ENCODE peak calls at places on chromosome 1, in five cellular contexts. One of them, this sample, is unnamed.

GRCh38 chr1:228742535-228742934 is 7.3 kb downstream of the RHOU start:
- DNase-seq in trophoblast cell: no peak
- DNase-seq in H1: no peak
- DNase-seq in H9: no peak
- DNase-seq in neuronal stem cell: no peak
- DNase-seq in this sample: no peak

GRCh38 chr1:206863266-206863665 is 2.2 kb upstream of the IL20 start:
- DNase-seq in trophoblast cell: no peak
- DNase-seq in H1: no peak
- DNase-seq in H9: no peak
- DNase-seq in neuronal stem cell: no peak
- DNase-seq in this sample: no peak

GRCh38 chr1:25690396-25690956 is 73.9 kb downstream of the MAN1C1 start:
- DNase-seq in trophoblast cell: no peak
- DNase-seq in H1: no peak
- DNase-seq in H9: no peak
- DNase-seq in neuronal stem cell: no peak
- DNase-seq in this sample: no peak

GRCh38 chr1:85665932-85666331 is 42.3 kb downstream of the ZNHIT6 start:
- DNase-seq in trophoblast cell: no peak
- DNase-seq in H1: no peak
- DNase-seq in H9: no peak
- DNase-seq in neuronal stem cell: no peak
- DNase-seq in this sample: no peak

GRCh38 chr1:66557157-66557556 is 23.2 kb downstream of the SGIP1 start:
- DNase-seq in trophoblast cell: no peak
- DNase-seq in H1: no peak
- DNase-seq in H9: no peak
- DNase-seq in neuronal stem cell: no peak
- DNase-seq in this sample: peak; percentile 51

GRCh38 chr1:32733573-32734321 is 31.2 kb upstream of the SYNC start:
- DNase-seq in trophoblast cell: no peak
- DNase-seq in H1: no peak
- DNase-seq in H9: no peak
- DNase-seq in neuronal stem cell: peak; percentile 55
- DNase-seq in this sample: peak; percentile 64

GRCh38 chr1:1337793-1338147 is 6.7 kb downstream of the TAS1R3 start:
- DNase-seq in trophoblast cell: peak; percentile 40
- DNase-seq in H1: peak; percentile 87
- DNase-seq in H9: peak; percentile 73
- DNase-seq in neuronal stem cell: no peak
- DNase-seq in this sample: no peak

GRCh38 chr1:244050835-244051444 is at the start of gene ZBTB18:
- DNase-seq in trophoblast cell: no peak
- DNase-seq in H1: no peak
- DNase-seq in H9: no peak
- DNase-seq in neuronal stem cell: no peak
- DNase-seq in this sample: peak; percentile 82

GRCh38 chr1:204139088-204139487 is 12.8 kb downstream of the ETNK2 start:
- DNase-seq in trophoblast cell: no peak
- DNase-seq in H1: no peak
- DNase-seq in H9: no peak
- DNase-seq in neuronal stem cell: no peak
- DNase-seq in this sample: no peak

GRCh38 chr1:207965602-207966387 is 54.9 kb upstream of the CD34 start:
- DNase-seq in trophoblast cell: no peak
- DNase-seq in H1: no peak
- DNase-seq in H9: no peak
- DNase-seq in neuronal stem cell: no peak
- DNase-seq in this sample: no peak

GRCh38 chr1:21749109-21749508 is 33.8 kb downstream of the USP48 start:
- DNase-seq in trophoblast cell: peak; percentile 24
- DNase-seq in H1: no peak
- DNase-seq in H9: no peak
- DNase-seq in neuronal stem cell: no peak
- DNase-seq in this sample: no peak

GRCh38 chr1:8239039-8239305 is 78.9 kb upstream of the SLC45A1 start:
- DNase-seq in trophoblast cell: peak; percentile 94
- DNase-seq in H1: no peak
- DNase-seq in H9: peak; percentile 48
- DNase-seq in neuronal stem cell: no peak
- DNase-seq in this sample: peak; percentile 58

GRCh38 chr1:8239306-8240023 is 78.4 kb upstream of the SLC45A1 start:
- DNase-seq in trophoblast cell: peak; percentile 76
- DNase-seq in H1: peak; percentile 55
- DNase-seq in H9: peak; percentile 85
- DNase-seq in neuronal stem cell: peak; percentile 71
- DNase-seq in this sample: peak; percentile 39

GRCh38 chr1:8242498-8242897 is 75.4 kb upstream of the SLC45A1 start:
- DNase-seq in trophoblast cell: no peak
- DNase-seq in H1: no peak
- DNase-seq in H9: no peak
- DNase-seq in neuronal stem cell: no peak
- DNase-seq in this sample: no peak

GRCh38 chr1:8241417-8242014 is 76.4 kb upstream of the SLC45A1 start:
- DNase-seq in trophoblast cell: no peak
- DNase-seq in H1: no peak
- DNase-seq in H9: no peak
- DNase-seq in neuronal stem cell: no peak
- DNase-seq in this sample: no peak

DNA sequence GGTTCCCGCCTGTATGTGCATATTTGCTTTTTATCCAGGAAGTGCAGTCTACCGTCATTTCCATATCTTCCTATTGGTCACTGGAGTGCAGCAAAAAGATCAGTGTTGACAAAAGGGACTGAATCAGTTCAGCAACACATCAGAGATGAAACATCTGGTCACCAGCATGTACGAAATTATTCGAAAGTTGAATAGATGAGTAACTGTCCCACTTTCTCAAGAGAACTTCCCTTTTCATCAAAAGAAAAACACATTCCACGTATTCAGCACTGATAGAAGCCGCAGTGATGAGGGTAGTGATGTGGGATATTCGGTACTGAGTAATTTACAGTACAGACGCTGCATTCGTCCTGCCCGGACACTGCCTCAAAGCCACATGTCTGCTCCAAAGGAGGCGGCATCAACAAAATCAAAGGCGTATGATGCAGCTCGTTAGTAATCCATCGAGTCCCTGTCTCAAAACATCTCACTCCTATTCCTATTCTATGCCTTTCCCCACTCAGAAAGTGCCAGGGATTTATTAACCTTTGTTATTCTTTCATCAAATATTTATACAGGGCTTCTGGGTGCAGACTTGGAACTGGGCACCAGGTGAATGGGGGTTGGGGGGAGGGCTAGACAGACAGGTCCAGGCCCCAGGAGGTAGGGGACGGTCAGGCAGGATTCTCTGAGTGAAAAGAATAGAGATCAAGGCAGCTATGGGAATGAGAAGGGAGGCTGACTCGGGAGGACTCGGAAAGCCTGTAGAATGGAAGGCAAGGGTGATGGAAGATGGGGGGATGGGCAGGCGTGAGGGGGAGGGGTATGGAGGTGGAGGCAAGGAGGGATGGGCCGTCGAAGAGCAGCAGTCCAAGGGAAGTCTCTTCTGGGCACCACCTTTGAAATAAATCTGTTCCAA is 79.5 kb upstream of the SLC45A1 start:
- DNase-seq in trophoblast cell: peak; percentile 98
- DNase-seq in H1: no peak
- DNase-seq in H9: no peak
- DNase-seq in neuronal stem cell: no peak
- DNase-seq in this sample: peak; percentile 99
- H2AK5ac ChIP-seq in trophoblast cell: peak overlapping the region; percentile 58
- H2AK5ac ChIP-seq in H1: peak overlapping the region; percentile 60
- H2AK5ac ChIP-seq in H9: no peak overlapping the region
- H2AK5ac ChIP-seq in neuronal stem cell: peak overlapping the region; percentile 49
- H2AK5ac ChIP-seq in this sample: peak overlapping the region; percentile 90

GRCh38 chr1:71859806-71860205 is 422.5 kb downstream of the NEGR1 start:
- DNase-seq in trophoblast cell: no peak
- DNase-seq in H1: no peak
- DNase-seq in H9: no peak
- DNase-seq in neuronal stem cell: no peak
- DNase-seq in this sample: no peak
- H2AK5ac ChIP-seq in trophoblast cell: no peak overlapping the region
- H2AK5ac ChIP-seq in H1: no peak overlapping the region
- H2AK5ac ChIP-seq in H9: no peak overlapping the region
- H2AK5ac ChIP-seq in neuronal stem cell: no peak overlapping the region
- H2AK5ac ChIP-seq in this sample: no peak overlapping the region

GRCh38 chr1:41863683-41864082 is 55.0 kb downstream of the HIVEP3 start:
- DNase-seq in trophoblast cell: no peak
- DNase-seq in H1: no peak
- DNase-seq in H9: no peak
- DNase-seq in neuronal stem cell: no peak
- DNase-seq in this sample: no peak
- H2AK5ac ChIP-seq in trophoblast cell: no peak overlapping the region
- H2AK5ac ChIP-seq in H1: no peak overlapping the region
- H2AK5ac ChIP-seq in H9: no peak overlapping the region
- H2AK5ac ChIP-seq in neuronal stem cell: no peak overlapping the region
- H2AK5ac ChIP-seq in this sample: no peak overlapping the region

GRCh38 chr1:107432108-107432507 is 291.3 kb downstream of the NTNG1 start:
- DNase-seq in trophoblast cell: no peak
- DNase-seq in H1: no peak
- DNase-seq in H9: no peak
- DNase-seq in neuronal stem cell: no peak
- DNase-seq in this sample: no peak

GRCh38 chr1:107434379-107434728 is 293.5 kb downstream of the NTNG1 start:
- DNase-seq in trophoblast cell: no peak
- DNase-seq in H1: no peak
- DNase-seq in H9: no peak
- DNase-seq in neuronal stem cell: no peak
- DNase-seq in this sample: no peak

GRCh38 chr1:107433068-107433467 is 292.2 kb downstream of the NTNG1 start:
- DNase-seq in trophoblast cell: no peak
- DNase-seq in H1: no peak
- DNase-seq in H9: no peak
- DNase-seq in neuronal stem cell: no peak
- DNase-seq in this sample: no peak

GRCh38 chr1:107433635-107434378 is 293.0 kb downstream of the NTNG1 start:
- DNase-seq in trophoblast cell: no peak
- DNase-seq in H1: no peak
- DNase-seq in H9: no peak
- DNase-seq in neuronal stem cell: no peak
- DNase-seq in this sample: no peak

GRCh38 chr1:107430540-107431228 is 289.8 kb downstream of the NTNG1 start:
- DNase-seq in trophoblast cell: peak; percentile 84
- DNase-seq in H1: no peak
- DNase-seq in H9: no peak
- DNase-seq in neuronal stem cell: peak; percentile 20
- DNase-seq in this sample: peak; percentile 38
- H2AK5ac ChIP-seq in trophoblast cell: no peak overlapping the region
- H2AK5ac ChIP-seq in H1: no peak overlapping the region
- H2AK5ac ChIP-seq in H9: no peak overlapping the region
- H2AK5ac ChIP-seq in neuronal stem cell: no peak overlapping the region
- H2AK5ac ChIP-seq in this sample: no peak overlapping the region

DNA sequence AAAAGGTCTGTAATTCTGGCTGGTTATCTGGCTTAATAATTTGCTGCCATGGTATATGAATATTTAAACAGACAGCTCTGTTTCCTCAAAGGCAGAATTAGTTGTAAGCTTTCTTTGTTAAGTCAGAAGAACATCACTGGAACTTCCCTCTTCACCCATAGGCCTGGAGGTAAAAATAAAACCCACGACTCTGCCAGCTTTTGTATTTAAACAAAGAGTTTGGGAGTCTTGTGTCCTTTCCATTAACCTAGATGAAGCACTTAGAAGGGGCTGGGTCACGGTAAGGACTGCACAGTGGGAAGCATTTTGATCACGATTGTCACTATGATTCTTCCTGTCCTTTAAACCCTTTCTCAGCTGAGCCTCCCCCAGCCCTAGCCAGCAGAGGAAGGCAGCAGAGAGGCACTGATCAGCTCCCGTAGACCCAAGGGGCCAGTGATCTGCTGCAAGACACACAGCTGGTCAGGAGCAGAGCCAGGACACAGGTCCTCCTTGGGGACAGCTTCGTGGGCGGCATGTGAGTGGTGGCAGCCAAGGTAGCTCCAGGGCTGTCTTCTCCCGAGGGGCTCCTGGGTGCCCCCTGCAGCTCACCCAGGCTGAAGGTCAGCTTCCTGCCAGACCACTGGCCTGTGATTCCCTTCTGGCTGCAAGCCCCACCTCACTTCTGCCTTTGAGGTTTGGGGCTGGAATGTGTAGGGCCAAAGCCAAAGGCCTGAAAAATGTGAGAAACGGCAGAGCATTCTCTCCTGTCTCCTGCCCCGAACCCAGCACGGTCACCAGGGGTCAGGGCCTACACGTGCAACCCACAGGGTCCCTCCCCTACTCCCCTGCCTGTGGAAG is 4.0 kb upstream of the LAPTM5 start:
- DNase-seq in trophoblast cell: no peak
- DNase-seq in H1: no peak
- DNase-seq in H9: no peak
- DNase-seq in neuronal stem cell: no peak
- DNase-seq in this sample: no peak
- H2AK5ac ChIP-seq in trophoblast cell: no peak overlapping the region
- H2AK5ac ChIP-seq in H1: no peak overlapping the region
- H2AK5ac ChIP-seq in H9: no peak overlapping the region
- H2AK5ac ChIP-seq in neuronal stem cell: no peak overlapping the region
- H2AK5ac ChIP-seq in this sample: no peak overlapping the region

This sample was measured in IMR-90.